ENCODE peak calls at places on chromosomes 3 and 15, in five cellular contexts. Y is ovary, I is mammary epithelial cell, Z is upper lobe of right lung, V is psoas muscle. A is an unnamed sample.

GRCh38 chr3:94083261-94083660 is 20.4 kb downstream of the NSUN3 start:
- DNase-seq in Y (no peak), I (no peak), Z (no peak), V (no peak), A (no peak)

GRCh38 chr15:39430389-39430788 is 150.5 kb upstream of the THBS1 start:
- DNase-seq in Y (no peak), I (no peak), Z (no peak), V (no peak), A (no peak)

GRCh38 chr15:42650208-42651066 is 75.0 kb downstream of the STARD9 start:
- DNase-seq in Y (peak), I (peak), Z (no peak), V (peak), A (peak)

GRCh38 chr3:197942956-197943556 is 6.9 kb upstream of the RPL35A start:
- DNase-seq in Y (no peak), I (peak), Z (no peak), V (no peak), A (no peak)

GRCh38 chr3:264394-265156 is 68.0 kb downstream of the CHL1 start:
- DNase-seq in Y (no peak), I (peak), Z (no peak), V (no peak), A (no peak)

GRCh38 chr3:14630404-14631100 is 21.0 kb upstream of the CCDC174 start:
- DNase-seq in Y (no peak), I (no peak), Z (no peak), V (no peak), A (no peak)

GRCh38 chr15:57332326-57332725 is 44.0 kb upstream of the CGNL1 start:
- DNase-seq in Y (no peak), I (no peak), Z (no peak), V (no peak), A (no peak)

GRCh38 chr3:192514754-192515660 is 212.3 kb downstream of the FGF12 start:
- DNase-seq in Y (no peak), I (no peak), Z (peak), V (peak), A (no peak)

GRCh38 chr3:14552041-14552648 is 12.0 kb upstream of the GRIP2 start:
- DNase-seq in Y (no peak), I (no peak), Z (no peak), V (no peak), A (no peak)

GRCh38 chr3:108131105-108131794 is 40.4 kb upstream of the CD47 start:
- DNase-seq in Y (no peak), I (peak), Z (no peak), V (no peak), A (no peak)

GRCh38 chr3:139979991-139980390 is 45.0 kb downstream of the CLSTN2 start:
- DNase-seq in Y (no peak), I (no peak), Z (no peak), V (no peak), A (no peak)

GRCh38 chr3:9072667-9073009 is 109.4 kb upstream of the RAD18 start:
- DNase-seq in Y (no peak), I (no peak), Z (no peak), V (no peak), A (peak)

GRCh38 chr3:61847784-61848462 is 286.6 kb downstream of the PTPRG start:
- DNase-seq in Y (peak), I (no peak), Z (peak), V (peak), A (no peak)

GRCh38 chr3:61844346-61844745 is 283.0 kb downstream of the PTPRG start:
- DNase-seq in Y (no peak), I (no peak), Z (no peak), V (no peak), A (no peak)

GRCh38 chr3:61848885-61849284 is 287.5 kb downstream of the PTPRG start:
- DNase-seq in Y (no peak), I (peak), Z (no peak), V (no peak), A (no peak)

GRCh38 chr3:61841111-61841845 is 279.9 kb downstream of the PTPRG start:
- DNase-seq in Y (no peak), I (no peak), Z (no peak), V (no peak), A (no peak)

GRCh38 chr3:61846488-61846887 is 285.1 kb downstream of the PTPRG start:
- DNase-seq in Y (no peak), I (no peak), Z (no peak), V (no peak), A (no peak)
- H3K27ac ChIP-seq in Y (peak), I (no peak), Z (peak), V (no peak), A (no peak)

DNA sequence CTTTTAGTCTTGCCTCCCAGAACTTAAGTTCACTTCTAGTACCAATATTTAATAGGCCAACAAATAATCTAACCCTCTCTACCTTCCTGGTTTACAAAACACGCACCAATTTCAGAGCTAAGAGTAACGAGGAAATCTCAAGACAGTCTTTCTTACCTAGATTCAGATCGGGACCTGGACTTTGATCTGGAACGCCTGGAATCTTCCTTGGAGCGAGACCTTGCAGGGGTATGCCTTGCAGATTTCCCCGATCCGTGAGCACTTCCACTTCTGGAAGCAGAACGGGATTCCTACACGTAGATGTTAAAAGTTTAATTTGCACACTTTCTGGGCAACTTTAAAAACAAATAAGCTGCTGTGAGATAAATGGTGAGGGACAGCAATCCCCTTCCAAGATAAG is 11.4 kb downstream of the TRA2B start:
- DNase-seq in Y (no peak), I (no peak), Z (no peak), V (no peak), A (no peak)
- H3K27ac ChIP-seq in Y (no peak), I (peak), Z (no peak), V (peak), A (no peak)

GRCh38 chr15:79089890-79090486 is 592 bp downstream of the RASGRF1 start:
- DNase-seq in Y (no peak), I (peak), Z (peak), V (no peak), A (no peak)
- H3K27ac ChIP-seq in Y (no peak), I (no peak), Z (no peak), V (no peak), A (peak)

DNA sequence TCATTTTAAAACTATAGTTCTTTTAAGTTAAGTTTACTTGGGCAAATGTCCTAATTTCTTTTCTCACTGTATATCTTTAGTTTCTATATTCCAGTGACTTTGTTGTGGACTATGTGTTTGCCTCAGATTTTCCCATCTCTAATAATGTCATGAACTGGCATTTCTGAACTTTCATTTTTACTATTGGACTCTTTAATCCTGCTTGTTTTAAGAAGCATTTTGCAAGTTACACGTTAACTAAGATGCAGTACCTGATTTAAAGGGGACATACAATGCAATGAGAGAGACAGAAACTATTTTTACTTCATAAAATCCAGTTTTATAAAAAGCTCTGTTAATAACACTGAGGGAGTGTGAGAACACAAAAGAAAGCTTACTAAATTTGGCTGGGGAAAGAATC is 58.6 kb upstream of the PHLDB2 start:
- DNase-seq in Y (no peak), I (no peak), Z (no peak), V (no peak), A (no peak)
- H3K27ac ChIP-seq in Y (no peak), I (peak), Z (peak), V (no peak), A (no peak)

GRCh38 chr15:40845036-40845435 is 1.2 kb downstream of the SPINT1 start:
- DNase-seq in Y (no peak), I (no peak), Z (no peak), V (no peak), A (no peak)

GRCh38 chr15:40844543-40844981 is 714 bp downstream of the SPINT1 start:
- DNase-seq in Y (no peak), I (no peak), Z (peak), V (peak), A (no peak)

GRCh38 chr15:40846846-40847224 is 3.0 kb downstream of the SPINT1 start:
- DNase-seq in Y (no peak), I (peak), Z (no peak), V (no peak), A (no peak)

GRCh38 chr15:40843885-40844542 is at the start of gene SPINT1:
- DNase-seq in Y (no peak), I (peak), Z (peak), V (no peak), A (no peak)

GRCh38 chr15:40845511-40846284 is 1.9 kb downstream of the SPINT1 start:
- DNase-seq in Y (no peak), I (peak), Z (peak), V (no peak), A (no peak)
- H3K27ac ChIP-seq in Y (no peak), I (peak), Z (peak), V (no peak), A (no peak)

GRCh38 chr3:119627461-119627860 is 29.8 kb downstream of the PLA1A start:
- DNase-seq in Y (peak), I (no peak), Z (peak), V (no peak), A (no peak)
- H3K27ac ChIP-seq in Y (peak), I (no peak), Z (peak), V (peak), A (no peak)

A was measured in substantia nigra.